ENCODE peak calls at places on chromosomes 7 and 10, in nine cellular contexts. K is HepG2; F is stimulated activated CD4-positive, alpha-beta T cell treated with anti-CD3 and anti-CD28 coated beads, Interleukin-15, amount 100 ng/mL, for 1 hour; J is fibroblast of pulmonary artery; D is heart right ventricle; O is NCI-H2171 treated with DMSO at 0.1 percent for 48 hours; A is SK-MEL-5; M is HT1080; S is frontal cortex. Y is an unnamed sample.
A peak's percentile ranks its signal among the peaks of the same experiment; 100 is the strongest.

GRCh38 chr10:13945760-13946460 is 359.1 kb downstream of the PRPF18 start:
- DNase-seq in K (no peak), F (no peak), J (peak; percentile 64), D (no peak), O (no peak), A (no peak), M (peak; percentile 29), S (no peak), Y (no peak)

GRCh38 chr10:110783509-110784103 is 88.1 kb upstream of the PDCD4 start:
- DNase-seq in K (no peak), F (peak; percentile 19), J (peak; percentile 51), D (no peak), O (peak; percentile 6), A (no peak), M (no peak), S (no peak), Y (no peak)

GRCh38 chr7:51705701-51706100 is 389.1 kb upstream of the COBL start:
- DNase-seq in K (no peak), F (no peak), J (no peak), D (no peak), O (no peak), A (no peak), M (no peak), S (no peak), Y (no peak)

GRCh38 chr7:7757576-7757975 is 39.2 kb upstream of the RPA3 start:
- DNase-seq in K (no peak), F (no peak), J (no peak), D (no peak), O (no peak), A (no peak), M (no peak), S (no peak), Y (no peak)

GRCh38 chr10:75395171-75395954 is 6.2 kb downstream of the ZNF503 start:
- DNase-seq in K (no peak), F (no peak), J (no peak), D (no peak), O (no peak), A (no peak), M (no peak), S (peak; percentile 63), Y (peak; percentile 32)

GRCh38 chr7:90999989-91000979 is 263.9 kb upstream of the FZD1 start:
- DNase-seq in K (no peak), F (no peak), J (peak; percentile 17), D (no peak), O (no peak), A (no peak), M (no peak), S (no peak), Y (no peak)

GRCh38 chr7:542935-543789 is 23.5 kb upstream of the PDGFA start:
- DNase-seq in K (peak; percentile 37), F (no peak), J (peak; percentile 78), D (no peak), O (no peak), A (no peak), M (peak; percentile 91), S (no peak), Y (no peak)

GRCh38 chr7:44258865-44259546 is 58.2 kb downstream of the YKT6 start:
- DNase-seq in K (no peak), F (no peak), J (no peak), D (no peak), O (no peak), A (no peak), M (no peak), S (no peak), Y (no peak)

GRCh38 chr7:21526007-21526406 is 16.8 kb upstream of the DNAH11 start:
- DNase-seq in K (peak; percentile 5), F (no peak), J (no peak), D (no peak), O (peak; percentile 2), A (peak; percentile 65), M (no peak), S (no peak), Y (no peak)

GRCh38 chr7:130940907-130941306 is 206.9 kb upstream of the KLF14 start:
- DNase-seq in K (no peak), F (no peak), J (no peak), D (no peak), O (no peak), A (peak; percentile 52), M (no peak), S (no peak), Y (no peak)

GRCh38 chr10:125146791-125147604 is 13.4 kb downstream of the CTBP2 start:
- DNase-seq in K (no peak), F (no peak), J (no peak), D (no peak), O (no peak), A (no peak), M (no peak), S (no peak), Y (no peak)